ENCODE peak calls at places on chromosomes 6 and 20, in ten cellular contexts. Y is IMR-90, X is mucosa of descending colon, G is HepG2, S is fibroblast of lung, N is upper lobe of right lung, Q is astrocyte of the spinal cord, K is astrocyte, J is stomach, L is heart right ventricle. R is an unnamed sample.

GRCh38 chr6:163643866-163644265 is 229.3 kb downstream of the QKI start:
- DNase-seq in G (no peak), Q (no peak), N (no peak), K (no peak), S (no peak), J (no peak), X (no peak), Y (no peak), L (no peak), R (no peak)

GRCh38 chr6:4665489-4666417 is 110.5 kb upstream of the CDYL start:
- DNase-seq in K (peak), X (no peak), Q (peak), N (no peak), S (no peak), L (no peak), G (no peak), J (no peak), Y (peak), R (no peak)

GRCh38 chr20:56422131-56422823 is 10.2 kb downstream of the CASS4 start:
- DNase-seq in J (no peak), L (no peak), S (peak), Y (peak), X (no peak), Q (peak), K (peak), G (peak), N (no peak), R (no peak)

GRCh38 chr20:45406260-45407066 is 1.6 kb upstream of the DBNDD2 start:
- DNase-seq in N (peak), S (no peak), G (no peak), Q (peak), J (peak), K (peak), L (peak), Y (no peak), X (peak), R (peak)

GRCh38 chr6:103872683-103873082 is 987.0 kb downstream of the HACE1 start:
- DNase-seq in Y (no peak), K (no peak), G (no peak), S (no peak), Q (no peak), J (no peak), L (no peak), N (no peak), X (no peak), R (no peak)

GRCh38 chr6:39347201-39347600 is 24.7 kb upstream of the KCNK16 start:
- DNase-seq in X (no peak), K (no peak), Y (no peak), S (no peak), J (no peak), Q (no peak), G (no peak), L (no peak), N (no peak), R (no peak)

GRCh38 chr6:25452027-25452426 is 172.9 kb downstream of the CARMIL1 start:
- DNase-seq in Q (no peak), K (no peak), N (no peak), X (no peak), Y (no peak), S (no peak), G (no peak), L (no peak), J (no peak), R (no peak)

GRCh38 chr6:42368156-42368555 is 83.6 kb downstream of the TRERF1 start:
- DNase-seq in X (no peak), N (peak), Q (no peak), S (no peak), L (no peak), Y (no peak), K (no peak), G (no peak), J (no peak), R (no peak)

GRCh38 chr6:150969901-150970300 is 104.4 kb downstream of the MTHFD1L start:
- DNase-seq in S (no peak), X (no peak), N (no peak), K (no peak), Y (no peak), L (no peak), G (no peak), Q (no peak), J (no peak), R (no peak)

GRCh38 chr20:41300383-41300782 is 17.1 kb downstream of the ZHX3 start:
- DNase-seq in X (no peak), K (no peak), N (no peak), L (no peak), Y (no peak), G (no peak), Q (no peak), J (no peak), S (no peak), R (no peak)

GRCh38 chr6:159655409-159655988 is 37.5 kb downstream of the SOD2 start:
- DNase-seq in G (no peak), K (no peak), S (no peak), X (peak), Y (no peak), N (no peak), J (no peak), L (no peak), Q (no peak), R (no peak)

GRCh38 chr20:9761476-9761875 is 77.4 kb downstream of the PAK5 start:
- DNase-seq in S (no peak), Y (no peak), N (no peak), G (no peak), K (no peak), X (no peak), L (no peak), J (no peak), Q (no peak), R (no peak)

GRCh38 chr20:46215913-46216707 is 92.2 kb downstream of the CDH22 start:
- DNase-seq in Y (peak), K (peak), J (no peak), G (peak), S (peak), Q (peak), X (no peak), N (no peak), L (peak), R (no peak)

GRCh38 chr6:128801621-128802020 is 81.3 kb upstream of the LAMA2 start:
- DNase-seq in L (no peak), K (no peak), Y (no peak), N (no peak), J (no peak), Q (no peak), S (no peak), X (no peak), G (no peak), R (no peak)

GRCh38 chr6:135680964-135681913 is 170.3 kb upstream of the PDE7B start:
- DNase-seq in X (no peak), J (no peak), G (no peak), Y (no peak), Q (peak), N (no peak), K (peak), S (no peak), L (no peak), R (no peak)

GRCh38 chr6:35216832-35217811 is 3.4 kb downstream of the SCUBE3 start:
- DNase-seq in N (no peak), K (no peak), G (no peak), J (no peak), Q (no peak), S (no peak), Y (no peak), X (no peak), L (no peak), R (no peak)

GRCh38 chr6:170208171-170208601 is 82.7 kb downstream of the DLL1 start:
- DNase-seq in S (no peak), J (peak), N (peak), Q (no peak), K (no peak), L (no peak), Y (no peak), G (no peak), X (no peak), R (no peak)

GRCh38 chr20:40958598-40958997 is 70.0 kb upstream of the TOP1 start:
- DNase-seq in N (no peak), J (peak), L (no peak), Q (peak), K (no peak), G (no peak), S (no peak), Y (no peak), X (no peak), R (no peak)

GRCh38 chr20:1894951-1895673 is at the start of gene SIRPA:
- DNase-seq in L (peak), K (peak), J (peak), N (peak), S (peak), G (no peak), Q (peak), X (peak), Y (peak), R (peak)

GRCh38 chr6:25010917-25011625 is 75.3 kb upstream of the RIPOR2 start:
- DNase-seq in Q (peak), Y (peak), N (no peak), G (no peak), L (no peak), K (peak), J (no peak), X (no peak), S (peak), R (no peak)

GRCh38 chr6:56087421-56087820 is 160.0 kb downstream of the COL21A1 start:
- DNase-seq in G (no peak), K (peak), L (peak), X (peak), J (no peak), N (no peak), S (peak), Q (peak), Y (peak), R (no peak)

GRCh38 chr6:47454713-47455396 is 22.7 kb upstream of the CD2AP start:
- DNase-seq in Y (no peak), G (no peak), S (no peak), Q (no peak), K (no peak), N (no peak), L (no peak), X (no peak), J (no peak), R (no peak)

GRCh38 chr6:32627831-32628230 is 9.4 kb upstream of the HLA-DQA1 start:
- DNase-seq in L (peak), J (peak), K (no peak), Y (peak), N (peak), S (peak), G (no peak), X (peak), Q (peak), R (peak)

GRCh38 chr6:129575378-129576118 is 134.4 kb downstream of the ARHGAP18 start:
- DNase-seq in Q (peak), J (no peak), L (peak), N (no peak), Y (peak), S (peak), X (peak), G (peak), K (peak), R (no peak)

GRCh38 chr20:9300534-9300933 is 213.9 kb upstream of the LAMP5 start:
- DNase-seq in N (no peak), Q (no peak), L (no peak), X (no peak), J (no peak), K (no peak), G (peak), Y (peak), S (no peak), R (no peak)

GRCh38 chr20:34143951-34144350 is 31.9 kb upstream of the EIF2S2 start:
- DNase-seq in N (no peak), Q (no peak), K (peak), S (no peak), J (no peak), X (no peak), G (peak), L (no peak), Y (peak), R (no peak)

GRCh38 chr6:98574991-98575390 is 259.4 kb upstream of the POU3F2 start:
- DNase-seq in N (no peak), K (no peak), J (no peak), Q (no peak), G (peak), L (no peak), Y (no peak), S (no peak), X (peak), R (peak)

GRCh38 chr20:61628901-61629300 is 376.8 kb downstream of the CDH4 start:
- DNase-seq in X (no peak), G (no peak), S (no peak), N (no peak), J (no peak), Q (peak), K (no peak), L (no peak), Y (no peak), R (no peak)

GRCh38 chr6:89371849-89372505 is 19.5 kb upstream of the UBE2J1 start:
- DNase-seq in N (peak), X (peak), K (no peak), G (peak), L (peak), Y (peak), J (peak), S (peak), Q (peak), R (peak)

GRCh38 chr20:64051532-64052325 is 2.3 kb upstream of the SOX18 start:
- DNase-seq in Q (no peak), G (no peak), K (no peak), Y (no peak), X (no peak), L (peak), N (peak), S (no peak), J (no peak), R (peak)

GRCh38 chr6:170174771-170175643 is 115.9 kb downstream of the DLL1 start:
- DNase-seq in G (no peak), S (no peak), J (no peak), Q (no peak), X (no peak), K (no peak), L (no peak), Y (no peak), N (no peak), R (no peak)

GRCh38 chr6:46329568-46329967 is 158.8 kb upstream of the ENPP5 start:
- DNase-seq in S (peak), G (no peak), Y (no peak), J (no peak), K (peak), Q (peak), X (no peak), N (no peak), L (peak), R (no peak)

GRCh38 chr6:46815130-46815529 is 21.9 kb downstream of the MEP1A start:
- DNase-seq in S (no peak), Q (no peak), Y (no peak), X (peak), K (no peak), G (no peak), L (no peak), J (no peak), N (no peak), R (no peak)

GRCh38 chr6:14975124-14975815 is 270.6 kb upstream of the JARID2 start:
- DNase-seq in G (no peak), K (no peak), J (no peak), Y (peak), Q (no peak), X (no peak), L (no peak), S (peak), N (no peak), R (no peak)

GRCh38 chr20:47181056-47181862 is 175.2 kb downstream of the ZMYND8 start:
- DNase-seq in X (peak), L (no peak), Q (peak), S (peak), Y (peak), N (no peak), G (peak), J (peak), K (peak), R (no peak)

GRCh38 chr6:119351005-119351394 is 1.4 kb upstream of the MAN1A1 start:
- DNase-seq in L (no peak), N (no peak), K (peak), J (no peak), X (no peak), G (no peak), Y (peak), S (peak), Q (peak), R (no peak)
- H3K4me3 ChIP-seq in L (peak), N (peak), K (peak), J (peak), X (peak), G (peak), Y (no peak), S (peak), Q (peak), R (no peak)

DNA sequence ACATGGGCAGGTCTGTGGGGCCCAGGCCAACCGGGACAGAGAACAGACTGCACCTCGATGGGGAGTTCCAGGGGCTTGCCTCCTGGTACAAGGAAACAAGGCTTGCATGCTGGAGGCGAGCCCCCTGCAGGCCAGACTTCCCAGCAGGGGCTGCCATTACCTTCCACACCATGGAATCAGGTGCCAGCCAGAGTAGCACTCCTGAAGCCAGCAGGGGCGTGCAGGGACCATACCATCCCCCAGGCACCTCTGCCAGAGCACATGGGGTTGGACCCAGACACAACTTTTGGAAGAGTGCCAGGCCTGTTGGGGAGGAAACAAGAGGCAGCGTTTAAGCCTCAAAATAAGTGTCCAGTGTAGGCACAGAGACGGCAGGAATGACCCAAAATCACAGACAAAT is 6.5 kb downstream of the DDO start:
- DNase-seq in J (no peak), S (no peak), X (no peak), K (no peak), Y (no peak), N (no peak), L (no peak), Q (no peak), G (no peak), R (no peak)
- TF ChIP-seq CTCF in J (no peak), S (no peak), X (no peak), K (no peak), Y (no peak), N (no peak), L (no peak), Q (no peak), G (peak), R (no peak)

GRCh38 chr20:540391-541201 is 3.0 kb downstream of the CSNK2A1 start:
- DNase-seq in S (no peak), Q (no peak), G (peak), L (no peak), X (no peak), Y (no peak), K (no peak), J (no peak), N (no peak), R (no peak)
- H3K4me3 ChIP-seq in S (no peak), Q (no peak), G (peak), L (no peak), X (no peak), Y (no peak), K (no peak), J (no peak), N (no peak), R (no peak)

DNA sequence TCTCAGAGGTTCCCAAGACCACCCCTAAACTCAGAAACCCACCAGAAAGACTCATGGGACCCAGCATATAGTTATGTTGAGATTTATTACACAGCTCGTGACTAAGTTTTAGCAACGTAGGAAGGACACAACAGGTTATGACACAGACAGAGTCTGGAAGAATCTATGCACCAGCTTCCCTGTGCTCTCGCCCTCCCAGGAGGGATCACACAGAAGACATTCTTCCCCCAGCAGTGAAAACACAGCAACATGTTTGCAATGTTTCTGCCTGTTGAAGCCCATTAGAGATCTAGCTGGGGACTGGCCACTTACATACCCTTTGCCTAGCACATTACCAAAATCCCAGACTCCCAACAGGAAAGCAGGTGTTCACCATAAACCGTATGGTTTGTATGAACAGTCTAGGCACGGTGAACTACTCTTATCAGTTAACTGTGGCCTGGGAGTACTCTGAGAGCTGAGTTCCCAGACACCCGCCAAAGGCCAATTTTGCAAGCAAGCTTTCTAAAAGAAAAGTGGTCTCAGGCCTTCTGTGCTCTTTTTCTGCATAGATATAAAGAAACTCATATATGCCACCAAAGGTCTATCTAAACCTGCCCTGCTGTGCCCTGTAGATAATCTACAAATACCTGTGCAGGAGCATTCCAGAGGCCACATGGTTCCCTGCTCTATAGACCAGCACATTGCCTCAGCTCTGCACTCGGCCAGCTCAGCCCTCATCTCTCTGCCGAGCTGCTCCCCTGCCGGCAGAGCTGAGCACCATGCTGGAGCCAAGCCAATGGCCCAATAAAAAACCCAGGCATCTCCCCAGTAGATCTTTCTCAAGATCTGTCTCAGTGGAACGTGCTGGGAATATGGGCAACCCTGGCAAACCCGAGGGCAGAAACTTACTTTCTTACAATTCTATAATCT is 69.6 kb upstream of the SMIM28 start:
- DNase-seq in S (no peak), J (peak), X (peak), Y (no peak), N (no peak), G (peak), L (peak), Q (peak), K (no peak), R (peak)
- TF ChIP-seq CTCF in S (peak), J (no peak), X (no peak), Y (no peak), N (no peak), G (no peak), L (peak), Q (peak), K (peak), R (no peak)